ENCODE peak calls at places on chromosomes 2 and 18, in ten cellular contexts. One of them, this sample, is unnamed.

GRCh38 chr18:50987261-50987660 is 19.4 kb downstream of the ELAC1 start:
- DNase-seq in psoas muscle: no peak
- DNase-seq in cardiac muscle cell: no peak
- DNase-seq in lower leg skin: no peak
- DNase-seq in kidney: no peak
- DNase-seq in astrocyte of the cerebellum: no peak
- DNase-seq in fibroblast of mammary gland: no peak
- DNase-seq in lung: no peak
- DNase-seq in AG09309: no peak
- DNase-seq in HFF-Myc: no peak
- DNase-seq in this sample: no peak

GRCh38 chr2:28626891-28627421 is 124.7 kb upstream of the PPP1CB start:
- DNase-seq in psoas muscle: peak; percentile 52
- DNase-seq in cardiac muscle cell: no peak
- DNase-seq in lower leg skin: no peak
- DNase-seq in kidney: peak; percentile 73
- DNase-seq in astrocyte of the cerebellum: peak; percentile 61
- DNase-seq in fibroblast of mammary gland: peak; percentile 84
- DNase-seq in lung: no peak
- DNase-seq in AG09309: no peak
- DNase-seq in HFF-Myc: no peak
- DNase-seq in this sample: peak; percentile 65

GRCh38 chr2:104936504-104936903 is 82.6 kb downstream of the POU3F3 start:
- DNase-seq in psoas muscle: no peak
- DNase-seq in cardiac muscle cell: no peak
- DNase-seq in lower leg skin: no peak
- DNase-seq in kidney: no peak
- DNase-seq in astrocyte of the cerebellum: no peak
- DNase-seq in fibroblast of mammary gland: peak; percentile 21
- DNase-seq in lung: no peak
- DNase-seq in AG09309: no peak
- DNase-seq in HFF-Myc: no peak
- DNase-seq in this sample: peak; percentile 14

GRCh38 chr2:120957905-120958304 is 222.2 kb downstream of the GLI2 start:
- DNase-seq in psoas muscle: peak; percentile 66
- DNase-seq in cardiac muscle cell: no peak
- DNase-seq in lower leg skin: no peak
- DNase-seq in kidney: no peak
- DNase-seq in astrocyte of the cerebellum: no peak
- DNase-seq in fibroblast of mammary gland: no peak
- DNase-seq in lung: no peak
- DNase-seq in AG09309: no peak
- DNase-seq in HFF-Myc: no peak
- DNase-seq in this sample: no peak

GRCh38 chr2:20532634-20533437 is 86.0 kb downstream of the RHOB start:
- DNase-seq in psoas muscle: no peak
- DNase-seq in cardiac muscle cell: no peak
- DNase-seq in lower leg skin: no peak
- DNase-seq in kidney: no peak
- DNase-seq in astrocyte of the cerebellum: no peak
- DNase-seq in fibroblast of mammary gland: no peak
- DNase-seq in lung: no peak
- DNase-seq in AG09309: no peak
- DNase-seq in HFF-Myc: no peak
- DNase-seq in this sample: no peak

GRCh38 chr2:102677219-102678215 is 58.2 kb downstream of the SLC9A2 start:
- DNase-seq in psoas muscle: no peak
- DNase-seq in cardiac muscle cell: no peak
- DNase-seq in lower leg skin: no peak
- DNase-seq in kidney: no peak
- DNase-seq in astrocyte of the cerebellum: no peak
- DNase-seq in fibroblast of mammary gland: peak; percentile 15
- DNase-seq in lung: no peak
- DNase-seq in AG09309: no peak
- DNase-seq in HFF-Myc: no peak
- DNase-seq in this sample: no peak

GRCh38 chr18:10231220-10231619 is 223.2 kb upstream of the APCDD1 start:
- DNase-seq in psoas muscle: no peak
- DNase-seq in cardiac muscle cell: no peak
- DNase-seq in lower leg skin: no peak
- DNase-seq in kidney: no peak
- DNase-seq in astrocyte of the cerebellum: no peak
- DNase-seq in fibroblast of mammary gland: no peak
- DNase-seq in lung: no peak
- DNase-seq in AG09309: no peak
- DNase-seq in HFF-Myc: no peak
- DNase-seq in this sample: no peak

GRCh38 chr2:167750675-167751074 is 496.7 kb downstream of the STK39 start:
- DNase-seq in psoas muscle: no peak
- DNase-seq in cardiac muscle cell: no peak
- DNase-seq in lower leg skin: no peak
- DNase-seq in kidney: no peak
- DNase-seq in astrocyte of the cerebellum: no peak
- DNase-seq in fibroblast of mammary gland: no peak
- DNase-seq in lung: no peak
- DNase-seq in AG09309: no peak
- DNase-seq in HFF-Myc: no peak
- DNase-seq in this sample: no peak

GRCh38 chr2:136310797-136311558 is 193.0 kb upstream of the CXCR4 start:
- DNase-seq in psoas muscle: no peak
- DNase-seq in cardiac muscle cell: no peak
- DNase-seq in lower leg skin: no peak
- DNase-seq in kidney: no peak
- DNase-seq in astrocyte of the cerebellum: no peak
- DNase-seq in fibroblast of mammary gland: no peak
- DNase-seq in lung: no peak
- DNase-seq in AG09309: no peak
- DNase-seq in HFF-Myc: no peak
- DNase-seq in this sample: no peak

GRCh38 chr2:212398316-212398715 is 140.3 kb downstream of the ERBB4 start:
- DNase-seq in psoas muscle: no peak
- DNase-seq in cardiac muscle cell: no peak
- DNase-seq in lower leg skin: no peak
- DNase-seq in kidney: no peak
- DNase-seq in astrocyte of the cerebellum: no peak
- DNase-seq in fibroblast of mammary gland: no peak
- DNase-seq in lung: no peak
- DNase-seq in AG09309: no peak
- DNase-seq in HFF-Myc: no peak
- DNase-seq in this sample: no peak

GRCh38 chr2:230067990-230068657 is 600 bp downstream of the SLC16A14 start:
- DNase-seq in psoas muscle: peak; percentile 69
- DNase-seq in cardiac muscle cell: peak; percentile 64
- DNase-seq in lower leg skin: peak; percentile 88
- DNase-seq in kidney: peak; percentile 86
- DNase-seq in astrocyte of the cerebellum: peak; percentile 27
- DNase-seq in fibroblast of mammary gland: no peak
- DNase-seq in lung: no peak
- DNase-seq in AG09309: no peak
- DNase-seq in HFF-Myc: no peak
- DNase-seq in this sample: peak; percentile 23

GRCh38 chr2:239227661-239228371 is 173.0 kb downstream of the HDAC4 start:
- DNase-seq in psoas muscle: peak; percentile 93
- DNase-seq in cardiac muscle cell: no peak
- DNase-seq in lower leg skin: peak; percentile 84
- DNase-seq in kidney: no peak
- DNase-seq in astrocyte of the cerebellum: no peak
- DNase-seq in fibroblast of mammary gland: peak; percentile 27
- DNase-seq in lung: no peak
- DNase-seq in AG09309: no peak
- DNase-seq in HFF-Myc: no peak
- DNase-seq in this sample: peak; percentile 37

GRCh38 chr2:103183061-103183460 is 421.2 kb downstream of the TMEM182 start:
- DNase-seq in psoas muscle: no peak
- DNase-seq in cardiac muscle cell: no peak
- DNase-seq in lower leg skin: no peak
- DNase-seq in kidney: no peak
- DNase-seq in astrocyte of the cerebellum: no peak
- DNase-seq in fibroblast of mammary gland: no peak
- DNase-seq in lung: no peak
- DNase-seq in AG09309: no peak
- DNase-seq in HFF-Myc: no peak
- DNase-seq in this sample: no peak

DNA sequence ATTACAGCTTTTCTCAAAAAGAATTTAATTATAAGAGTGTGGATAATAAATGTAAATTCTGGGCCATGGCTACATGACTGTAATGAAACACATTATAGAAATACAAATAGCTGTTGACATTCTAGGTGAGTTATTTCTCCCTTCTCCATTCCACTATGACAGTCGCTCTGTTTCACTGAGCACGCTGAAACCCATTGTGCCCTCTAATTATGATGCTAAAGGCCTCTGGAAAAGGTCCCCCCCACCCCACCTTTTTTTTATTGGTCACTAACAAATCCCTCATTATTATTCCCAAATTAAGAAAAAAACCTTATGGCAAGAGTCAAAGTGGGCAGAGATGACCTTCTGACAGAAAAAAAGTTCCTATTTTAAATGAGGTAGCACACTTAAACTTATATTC is 285.0 kb upstream of the SIX3 start:
- DNase-seq in psoas muscle: no peak
- DNase-seq in cardiac muscle cell: no peak
- DNase-seq in lower leg skin: no peak
- DNase-seq in kidney: no peak
- DNase-seq in astrocyte of the cerebellum: no peak
- DNase-seq in fibroblast of mammary gland: no peak
- DNase-seq in lung: no peak
- DNase-seq in AG09309: no peak
- DNase-seq in HFF-Myc: no peak
- DNase-seq in this sample: no peak
- H3K4me3 ChIP-seq in psoas muscle: no peak overlapping the region
- H3K4me3 ChIP-seq in cardiac muscle cell: no peak overlapping the region
- H3K4me3 ChIP-seq in lower leg skin: no peak overlapping the region
- H3K4me3 ChIP-seq in kidney: no peak overlapping the region
- H3K4me3 ChIP-seq in astrocyte of the cerebellum: no peak overlapping the region
- H3K4me3 ChIP-seq in fibroblast of mammary gland: no peak overlapping the region
- H3K4me3 ChIP-seq in lung: no peak overlapping the region
- H3K4me3 ChIP-seq in AG09309: no peak overlapping the region
- H3K4me3 ChIP-seq in HFF-Myc: no peak overlapping the region
- H3K4me3 ChIP-seq in this sample: no peak overlapping the region

GRCh38 chr2:188966728-188967127 is 7.4 kb upstream of the COL3A1 start:
- DNase-seq in psoas muscle: no peak
- DNase-seq in cardiac muscle cell: no peak
- DNase-seq in lower leg skin: no peak
- DNase-seq in kidney: no peak
- DNase-seq in astrocyte of the cerebellum: no peak
- DNase-seq in fibroblast of mammary gland: peak; percentile 57
- DNase-seq in lung: no peak
- DNase-seq in AG09309: no peak
- DNase-seq in HFF-Myc: no peak
- DNase-seq in this sample: no peak

GRCh38 chr2:188963738-188964137 is 10.4 kb upstream of the COL3A1 start:
- DNase-seq in psoas muscle: no peak
- DNase-seq in cardiac muscle cell: no peak
- DNase-seq in lower leg skin: no peak
- DNase-seq in kidney: no peak
- DNase-seq in astrocyte of the cerebellum: no peak
- DNase-seq in fibroblast of mammary gland: no peak
- DNase-seq in lung: no peak
- DNase-seq in AG09309: no peak
- DNase-seq in HFF-Myc: no peak
- DNase-seq in this sample: no peak

GRCh38 chr2:188965147-188965546 is 9.0 kb upstream of the COL3A1 start:
- DNase-seq in psoas muscle: no peak
- DNase-seq in cardiac muscle cell: no peak
- DNase-seq in lower leg skin: no peak
- DNase-seq in kidney: no peak
- DNase-seq in astrocyte of the cerebellum: no peak
- DNase-seq in fibroblast of mammary gland: no peak
- DNase-seq in lung: no peak
- DNase-seq in AG09309: no peak
- DNase-seq in HFF-Myc: no peak
- DNase-seq in this sample: no peak

GRCh38 chr2:188965554-188965953 is 8.6 kb upstream of the COL3A1 start:
- DNase-seq in psoas muscle: no peak
- DNase-seq in cardiac muscle cell: no peak
- DNase-seq in lower leg skin: no peak
- DNase-seq in kidney: no peak
- DNase-seq in astrocyte of the cerebellum: no peak
- DNase-seq in fibroblast of mammary gland: no peak
- DNase-seq in lung: no peak
- DNase-seq in AG09309: no peak
- DNase-seq in HFF-Myc: no peak
- DNase-seq in this sample: no peak

GRCh38 chr2:188966079-188966571 is 8.0 kb upstream of the COL3A1 start:
- DNase-seq in psoas muscle: no peak
- DNase-seq in cardiac muscle cell: no peak
- DNase-seq in lower leg skin: no peak
- DNase-seq in kidney: no peak
- DNase-seq in astrocyte of the cerebellum: no peak
- DNase-seq in fibroblast of mammary gland: peak; percentile 51
- DNase-seq in lung: no peak
- DNase-seq in AG09309: no peak
- DNase-seq in HFF-Myc: no peak
- DNase-seq in this sample: no peak
- TF ChIP-seq CTCF in psoas muscle: no peak
- TF ChIP-seq CTCF in cardiac muscle cell: no peak
- TF ChIP-seq CTCF in lower leg skin: no peak
- TF ChIP-seq CTCF in kidney: no peak
- TF ChIP-seq CTCF in astrocyte of the cerebellum: no peak
- TF ChIP-seq CTCF in fibroblast of mammary gland: no peak
- TF ChIP-seq CTCF in lung: no peak
- TF ChIP-seq CTCF in AG09309: no peak
- TF ChIP-seq CTCF in HFF-Myc: no peak
- TF ChIP-seq CTCF in this sample: no peak

DNA sequence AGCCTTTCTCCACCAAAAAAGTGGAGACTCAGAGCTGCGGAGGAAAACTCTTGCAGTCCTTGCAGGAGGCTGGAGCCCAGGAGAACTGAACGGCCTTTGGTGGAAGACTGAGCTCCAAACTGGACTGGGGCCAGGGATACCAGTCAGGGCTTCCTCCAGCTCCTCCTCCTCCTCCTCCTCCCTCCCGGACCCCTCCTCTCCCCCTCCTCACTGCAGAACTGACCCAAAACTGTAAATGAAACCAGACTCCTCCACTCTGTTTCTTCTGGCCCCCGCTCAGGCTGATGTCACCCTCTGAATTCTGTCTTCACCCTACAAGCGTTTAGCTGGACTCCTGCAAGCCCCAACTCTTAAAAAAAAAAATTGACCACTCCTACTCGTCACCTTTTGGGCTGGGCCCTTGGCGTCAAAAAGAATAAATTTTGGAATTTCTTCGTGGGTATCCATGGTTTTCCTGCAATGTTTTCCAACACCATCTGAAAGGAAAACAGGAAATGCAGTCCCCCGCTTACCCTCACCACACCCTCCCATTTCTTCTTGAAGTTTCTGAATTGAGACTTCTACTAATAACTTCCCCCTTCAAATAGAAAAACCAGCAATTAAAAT is at the start of gene COL6A3:
- DNase-seq in psoas muscle: peak; percentile 88
- DNase-seq in cardiac muscle cell: no peak
- DNase-seq in lower leg skin: peak; percentile 92
- DNase-seq in kidney: peak; percentile 88
- DNase-seq in astrocyte of the cerebellum: no peak
- DNase-seq in fibroblast of mammary gland: peak; percentile 98
- DNase-seq in lung: peak; percentile 50
- DNase-seq in AG09309: peak; percentile 95
- DNase-seq in HFF-Myc: peak; percentile 90
- DNase-seq in this sample: peak; percentile 97
- H3K4me3 ChIP-seq in psoas muscle: peak within 1 kb of the TSS; percentile 59
- H3K4me3 ChIP-seq in cardiac muscle cell: no peak within 1 kb of the TSS
- H3K4me3 ChIP-seq in lower leg skin: peak within 1 kb of the TSS; percentile 42
- H3K4me3 ChIP-seq in kidney: peak within 1 kb of the TSS; percentile 26
- H3K4me3 ChIP-seq in astrocyte of the cerebellum: peak within 1 kb of the TSS; percentile 60
- H3K4me3 ChIP-seq in fibroblast of mammary gland: peak within 1 kb of the TSS; percentile 100
- H3K4me3 ChIP-seq in lung: peak within 1 kb of the TSS; percentile 29
- H3K4me3 ChIP-seq in AG09309: peak within 1 kb of the TSS; percentile 90
- H3K4me3 ChIP-seq in HFF-Myc: peak within 1 kb of the TSS; percentile 82
- H3K4me3 ChIP-seq in this sample: peak within 1 kb of the TSS; percentile 92

GRCh38 chr2:112577756-112578155 is 6.7 kb upstream of the CHCHD5 start:
- DNase-seq in psoas muscle: no peak
- DNase-seq in cardiac muscle cell: peak; percentile 28
- DNase-seq in lower leg skin: no peak
- DNase-seq in kidney: no peak
- DNase-seq in astrocyte of the cerebellum: peak; percentile 43
- DNase-seq in fibroblast of mammary gland: peak; percentile 46
- DNase-seq in lung: no peak
- DNase-seq in AG09309: no peak
- DNase-seq in HFF-Myc: no peak
- DNase-seq in this sample: peak; percentile 64
- TF ChIP-seq CTCF in psoas muscle: no peak
- TF ChIP-seq CTCF in cardiac muscle cell: peak; percentile 26
- TF ChIP-seq CTCF in lower leg skin: no peak
- TF ChIP-seq CTCF in kidney: no peak
- TF ChIP-seq CTCF in astrocyte of the cerebellum: peak; percentile 30
- TF ChIP-seq CTCF in fibroblast of mammary gland: peak; percentile 22
- TF ChIP-seq CTCF in lung: no peak
- TF ChIP-seq CTCF in AG09309: peak; percentile 20
- TF ChIP-seq CTCF in HFF-Myc: peak; percentile 10
- TF ChIP-seq CTCF in this sample: peak; percentile 50

This sample was measured in choroid plexus epithelial cell.